ENCODE peak calls at places on chromosomes 2 and 18, in seven cellular contexts. Y is GM04504; M is GDM1; O is stimulated activated CD8-positive, alpha-beta memory T cell treated with anti-CD3 and anti-CD28 coated beads, Interleukin-12 subunit alpha, Interleukin-12 subunit beta, amount 100 ng/mL, for 4 hours; R is upper lobe of right lung; U is effector memory CD8-positive, alpha-beta T cell; Q is CD8-positive, alpha-beta T cell. Z is an unnamed sample.

GRCh38 chr18:79246309-79247108 is 149.2 kb upstream of the NFATC1 start:
- DNase-seq in Y (peak; percentile 28), M (peak; percentile 60), O (peak; percentile 59), R (peak; percentile 81), U (peak; percentile 66), Q (peak; percentile 66), Z (peak; percentile 40)

GRCh38 chr2:127157651-127158460 is 50.9 kb upstream of the BIN1 start:
- DNase-seq in Y (no peak), M (no peak), O (no peak), R (no peak), U (no peak), Q (no peak), Z (no peak)

GRCh38 chr2:109182426-109182825 is 53.4 kb downstream of the SH3RF3 start:
- DNase-seq in Y (no peak), M (no peak), O (no peak), R (no peak), U (no peak), Q (no peak), Z (no peak)

GRCh38 chr2:54429055-54429454 is 27.1 kb upstream of the SPTBN1 start:
- DNase-seq in Y (no peak), M (no peak), O (no peak), R (no peak), U (no peak), Q (no peak), Z (no peak)

GRCh38 chr2:112220831-112221230 is 34.0 kb downstream of the ZC3H8 start:
- DNase-seq in Y (no peak), M (no peak), O (no peak), R (no peak), U (no peak), Q (no peak), Z (no peak)

GRCh38 chr18:79385326-79385725 is 10.4 kb upstream of the NFATC1 start:
- DNase-seq in Y (no peak), M (no peak), O (no peak), R (no peak), U (no peak), Q (no peak), Z (no peak)

GRCh38 chr2:231482806-231483391 is 18.6 kb upstream of the NCL start:
- DNase-seq in Y (peak; percentile 35), M (peak; percentile 34), O (peak; percentile 50), R (peak; percentile 91), U (peak; percentile 60), Q (peak; percentile 73), Z (peak; percentile 66)

GRCh38 chr2:233708942-233709341 is 3.8 kb upstream of the UGT1A5 start:
- DNase-seq in Y (no peak), M (no peak), O (no peak), R (no peak), U (no peak), Q (no peak), Z (no peak)

GRCh38 chr2:151765760-151766159 is 31.5 kb upstream of the NEB start:
- DNase-seq in Y (no peak), M (no peak), O (no peak), R (no peak), U (no peak), Q (no peak), Z (no peak)

GRCh38 chr2:29345236-29345635 is 230.0 kb downstream of the CLIP4 start:
- DNase-seq in Y (no peak), M (no peak), O (no peak), R (no peak), U (no peak), Q (no peak), Z (no peak)

GRCh38 chr2:187874786-187875185 is 320.6 kb upstream of the TFPI start:
- DNase-seq in Y (no peak), M (no peak), O (no peak), R (no peak), U (no peak), Q (no peak), Z (no peak)

GRCh38 chr2:237350597-237350996 is 63.4 kb downstream of the COL6A3 start:
- DNase-seq in Y (no peak), M (no peak), O (no peak), R (no peak), U (no peak), Q (no peak), Z (no peak)

GRCh38 chr18:1499265-1499664 is 594.6 kb downstream of the ADCYAP1 start:
- DNase-seq in Y (no peak), M (no peak), O (no peak), R (no peak), U (no peak), Q (no peak), Z (no peak)

GRCh38 chr2:109379507-109379906 is 234.3 kb downstream of the SEPTIN10 start:
- DNase-seq in Y (no peak), M (no peak), O (no peak), R (no peak), U (no peak), Q (peak; percentile 3), Z (no peak)

GRCh38 chr2:4792126-4792525 is 900.1 kb upstream of the SOX11 start:
- DNase-seq in Y (no peak), M (no peak), O (no peak), R (no peak), U (no peak), Q (no peak), Z (no peak)

GRCh38 chr2:7819860-7820259 is 862.0 kb upstream of the ID2 start:
- DNase-seq in Y (no peak), M (no peak), O (no peak), R (no peak), U (no peak), Q (no peak), Z (no peak)

GRCh38 chr2:172177581-172177980 is 74.9 kb upstream of the DLX2 start:
- DNase-seq in Y (no peak), M (no peak), O (no peak), R (no peak), U (no peak), Q (no peak), Z (no peak)

GRCh38 chr18:7201096-7201495 is 29.8 kb upstream of the LRRC30 start:
- DNase-seq in Y (no peak), M (no peak), O (no peak), R (no peak), U (no peak), Q (no peak), Z (no peak)

GRCh38 chr2:208006833-208007232 is 18.5 kb downstream of the PLEKHM3 start:
- DNase-seq in Y (no peak), M (no peak), O (no peak), R (no peak), U (no peak), Q (no peak), Z (no peak)

GRCh38 chr2:112588611-112589045 is 4.2 kb downstream of the CHCHD5 start:
- DNase-seq in Y (no peak), M (no peak), O (no peak), R (no peak), U (no peak), Q (no peak), Z (no peak)

GRCh38 chr2:72685666-72686065 is 140.2 kb downstream of the EXOC6B start:
- DNase-seq in Y (no peak), M (no peak), O (no peak), R (no peak), U (no peak), Q (no peak), Z (no peak)

GRCh38 chr18:46591821-46592391 is 65.1 kb downstream of the LOXHD1 start:
- DNase-seq in Y (no peak), M (no peak), O (no peak), R (no peak), U (no peak), Q (no peak), Z (no peak)

GRCh38 chr2:241788572-241788971 is 11.9 kb downstream of the GAL3ST2 start:
- DNase-seq in Y (no peak), M (no peak), O (no peak), R (no peak), U (no peak), Q (no peak), Z (peak; percentile 24)

GRCh38 chr2:234880551-234881211 is 71.1 kb upstream of the SH3BP4 start:
- DNase-seq in Y (no peak), M (no peak), O (no peak), R (no peak), U (no peak), Q (no peak), Z (no peak)

Z was measured in naive B cell.